ENCODE peak calls at places on chromosomes 3 and 15, in five cellular contexts. D is breast epithelium, O is cardiac muscle cell, A is A549, E is PC-9. Z is an unnamed sample. For H3K4me1, the result is how much of the 10 kb centered on the place peaks cover.

GRCh38 chr3:27094721-27095120 is 274.5 kb downstream of the NEK10 start:
- DNase-seq in D (no peak), O (no peak), A (no peak), E (no peak), Z (no peak)

GRCh38 chr3:141680620-141681389 is 57.3 kb upstream of the RNF7 start:
- DNase-seq in D (peak), O (peak), A (no peak), E (peak), Z (no peak)

GRCh38 chr3:18469775-18470174 is 44.6 kb upstream of the SATB1 start:
- DNase-seq in D (no peak), O (no peak), A (no peak), E (no peak), Z (no peak)

GRCh38 chr3:134136604-134137003 is 106.9 kb upstream of the SLCO2A1 start:
- DNase-seq in D (no peak), O (no peak), A (no peak), E (no peak), Z (no peak)

GRCh38 chr15:30991301-30992072 is at the start of gene MTMR10:
- DNase-seq in D (peak), O (peak), A (peak), E (peak), Z (peak)

GRCh38 chr3:176872771-176873209 is 324.5 kb downstream of the TBL1XR1 start:
- DNase-seq in D (peak), O (peak), A (no peak), E (peak), Z (peak)

GRCh38 chr3:171904829-171905228 is 61.7 kb downstream of the TMEM212 start:
- DNase-seq in D (no peak), O (no peak), A (no peak), E (no peak), Z (no peak)

GRCh38 chr15:45314960-45315359 is 62.9 kb downstream of the SLC28A2 start:
- DNase-seq in D (no peak), O (no peak), A (no peak), E (peak), Z (no peak)

GRCh38 chr15:71201471-71201870 is 86.2 kb downstream of the THSD4 start:
- DNase-seq in D (no peak), O (peak), A (no peak), E (no peak), Z (no peak)

GRCh38 chr3:116470589-116470988 is 25.3 kb upstream of the LSAMP start:
- DNase-seq in D (no peak), O (no peak), A (no peak), E (no peak), Z (no peak)

GRCh38 chr3:116469546-116469945 is 24.3 kb upstream of the LSAMP start:
- DNase-seq in D (no peak), O (no peak), A (no peak), E (no peak), Z (no peak)

GRCh38 chr3:116473602-116474001 is 28.3 kb upstream of the LSAMP start:
- DNase-seq in D (no peak), O (no peak), A (no peak), E (no peak), Z (no peak)

DNA sequence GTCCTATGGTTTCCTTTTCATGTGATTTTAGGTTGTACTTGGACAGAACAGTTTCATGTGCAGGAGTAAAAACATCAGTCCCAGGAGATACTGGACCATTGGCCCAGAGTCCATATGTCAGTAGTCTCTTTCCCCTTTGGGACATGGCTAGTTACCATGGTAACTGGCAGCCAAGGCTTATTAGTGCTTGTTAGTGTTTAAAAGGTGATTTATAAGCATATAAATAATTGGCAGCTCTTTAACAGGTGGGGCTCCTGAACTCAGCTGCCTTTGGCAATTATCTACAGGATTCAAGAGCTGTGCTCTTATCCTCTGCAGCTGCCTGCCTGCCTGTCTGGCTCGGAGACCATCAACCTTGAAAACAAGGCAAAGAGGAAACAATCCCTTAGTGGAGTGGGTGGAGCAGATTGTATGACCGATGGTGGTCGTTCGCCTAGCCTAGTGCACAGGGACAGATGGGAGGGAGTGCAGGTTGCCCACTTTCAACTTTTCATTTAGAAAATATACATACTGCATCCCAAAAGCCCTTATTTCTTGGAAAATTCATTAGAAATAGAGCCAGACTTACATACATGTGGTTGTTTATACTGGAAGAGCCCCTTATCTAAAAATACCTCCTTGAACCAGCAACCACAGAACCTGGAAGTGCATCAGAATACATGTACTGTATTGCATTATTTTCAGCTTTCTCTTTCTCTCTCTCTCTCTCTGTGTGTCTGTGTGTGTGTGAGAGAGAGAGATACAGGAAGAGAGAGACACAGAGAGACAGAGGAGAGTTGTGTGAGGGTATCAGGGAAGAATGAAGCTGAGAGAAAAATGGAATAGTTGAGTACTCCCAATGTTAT is 29.3 kb upstream of the LSAMP start:
- DNase-seq in D (no peak), O (peak), A (no peak), E (no peak), Z (no peak)
- H3K27ac ChIP-seq in D (no peak), O (no peak), A (no peak), E (no peak), Z (no peak)

DNA sequence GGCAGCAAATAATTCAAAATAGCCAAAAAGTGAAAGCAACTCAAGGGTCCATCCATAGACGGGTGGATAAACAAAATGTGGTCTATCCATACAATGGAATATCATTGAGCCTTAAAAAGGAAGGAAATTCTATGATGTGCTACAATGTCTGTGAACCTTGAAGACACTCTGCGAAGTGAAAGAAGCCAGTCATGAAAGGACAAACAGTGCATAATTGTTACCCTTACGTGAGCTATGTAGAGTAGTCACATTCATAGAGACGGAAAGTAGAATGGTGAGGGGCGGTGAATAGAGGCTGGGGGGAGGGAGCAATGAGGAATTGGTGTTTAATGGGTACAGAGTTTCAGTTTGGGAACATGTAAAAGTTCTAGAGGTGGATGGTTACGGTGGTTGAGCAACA is 18.1 kb downstream of the IGF1R start:
- DNase-seq in D (no peak), O (no peak), A (no peak), E (no peak), Z (no peak)
- H3K4me1 ChIP-seq in D (under half), O (under half), A (half or more), E (under half), Z (under half)

DNA sequence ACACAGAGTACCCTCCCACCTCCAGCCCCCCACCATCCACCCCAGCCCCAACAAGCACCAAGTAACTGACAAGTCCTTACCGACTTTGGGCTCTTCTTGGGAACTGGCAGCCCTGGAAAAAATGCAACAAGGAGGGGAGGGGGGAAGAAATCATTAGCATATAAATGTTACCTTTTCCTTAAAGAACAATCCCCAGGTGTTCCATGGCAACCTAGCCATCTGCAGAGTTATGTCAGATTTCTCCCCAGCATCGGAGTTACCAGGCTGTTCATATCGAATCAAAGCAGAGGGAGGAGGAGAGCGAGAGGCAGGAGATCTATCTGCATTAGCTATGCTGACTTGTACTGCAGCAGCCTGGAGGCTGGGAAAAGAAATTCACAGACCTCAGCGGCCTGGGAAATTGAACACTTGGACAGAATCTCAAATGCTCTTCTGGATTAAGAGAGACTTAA is 637.3 kb downstream of the MAGI1 start:
- DNase-seq in D (no peak), O (peak), A (no peak), E (no peak), Z (no peak)
- H3K27ac ChIP-seq in D (no peak), O (no peak), A (no peak), E (no peak), Z (no peak)

GRCh38 chr3:15633766-15634588 is 32.4 kb downstream of the BTD start:
- DNase-seq in D (no peak), O (no peak), A (no peak), E (peak), Z (peak)
- H3K4me1 ChIP-seq in D (under half), O (under half), A (half or more), E (half or more), Z (half or more)

DNA sequence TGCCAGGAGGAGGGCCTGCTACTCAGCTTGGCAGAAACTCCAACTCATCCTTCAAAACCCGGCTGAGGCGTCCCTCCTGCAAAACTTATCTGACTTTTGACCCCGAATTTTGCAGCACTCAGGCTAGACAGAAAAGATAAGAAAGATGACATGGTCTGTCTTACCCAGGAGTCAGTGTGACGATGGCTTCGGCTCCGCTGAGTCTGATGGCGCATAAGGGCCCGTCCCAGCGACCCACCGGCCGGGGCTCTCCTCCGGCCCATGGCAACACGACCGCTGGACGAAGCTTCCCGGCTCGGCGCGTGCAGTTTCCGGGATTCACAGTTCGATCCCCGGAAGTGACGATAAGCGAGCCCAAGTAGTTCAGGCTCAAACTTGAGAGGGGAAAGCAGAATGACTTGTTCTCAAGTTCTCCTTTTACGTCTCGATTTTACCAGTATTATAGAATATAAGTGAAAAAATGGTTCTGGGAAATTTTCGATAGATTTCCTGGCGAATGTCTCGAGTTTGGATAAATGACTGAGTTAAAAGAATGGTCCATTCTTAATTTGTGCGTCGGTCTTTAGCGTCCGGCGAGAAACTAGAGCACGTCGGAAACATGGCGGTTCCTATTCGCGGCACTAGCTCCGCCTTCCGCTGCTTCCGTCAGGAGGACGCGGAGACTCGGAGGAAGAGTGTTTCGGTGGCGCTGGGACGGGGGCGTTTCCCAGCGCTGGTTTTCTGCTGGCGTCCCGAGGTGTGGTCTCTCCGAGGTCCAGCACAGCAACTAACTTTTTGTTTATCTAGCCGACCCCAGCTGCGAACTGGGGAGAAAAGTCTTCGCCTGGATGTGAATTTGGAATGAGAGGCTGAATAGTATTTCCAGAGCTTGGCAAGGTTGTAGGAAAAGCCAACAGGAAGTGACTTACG is at the start of gene LSG1:
- DNase-seq in D (peak), O (peak), A (peak), E (peak), Z (peak)
- H3K27ac ChIP-seq in D (peak), O (peak), A (peak), E (peak), Z (peak)

GRCh38 chr3:46929324-46929723 is 47.2 kb downstream of the CCDC12 start:
- DNase-seq in D (peak), O (no peak), A (no peak), E (peak), Z (peak)
- H3K4me1 ChIP-seq in D (half or more), O (under half), A (half or more), E (half or more), Z (half or more)

GRCh38 chr15:39598186-39598850 is 17.4 kb downstream of the THBS1 start:
- DNase-seq in D (no peak), O (no peak), A (no peak), E (no peak), Z (no peak)
- H3K27ac ChIP-seq in D (no peak), O (peak), A (no peak), E (peak), Z (no peak)

GRCh38 chr3:66488492-66488891 is 12.3 kb downstream of the LRIG1 start:
- DNase-seq in D (no peak), O (no peak), A (no peak), E (no peak), Z (no peak)

GRCh38 chr3:66490984-66491383 is 9.8 kb downstream of the LRIG1 start:
- DNase-seq in D (no peak), O (no peak), A (no peak), E (no peak), Z (no peak)

GRCh38 chr3:66489115-66489514 is 11.7 kb downstream of the LRIG1 start:
- DNase-seq in D (no peak), O (no peak), A (no peak), E (no peak), Z (no peak)

GRCh38 chr3:66489577-66489976 is 11.2 kb downstream of the LRIG1 start:
- DNase-seq in D (no peak), O (no peak), A (no peak), E (no peak), Z (no peak)

DNA sequence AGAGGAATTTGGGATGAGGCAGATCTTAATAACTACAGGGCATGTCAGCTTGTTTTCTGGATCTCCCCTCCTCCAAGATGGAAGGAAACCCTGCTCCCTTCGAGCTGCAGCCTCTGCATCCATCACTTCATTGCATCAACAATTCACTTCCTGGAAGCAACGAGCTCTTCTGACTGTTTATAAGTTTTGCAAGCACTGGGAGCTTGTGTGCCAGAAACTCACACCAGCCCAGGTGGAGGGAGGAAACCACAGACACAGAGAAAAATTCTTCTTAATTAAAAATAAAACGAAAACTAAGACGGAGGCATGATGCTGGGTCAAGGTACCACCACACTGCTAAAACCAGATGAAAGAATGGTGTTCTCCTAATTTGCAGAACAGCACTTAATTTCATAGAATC is 10.6 kb downstream of the LRIG1 start:
- DNase-seq in D (peak), O (no peak), A (no peak), E (no peak), Z (no peak)
- H3K4me1 ChIP-seq in D (under half), O (half or more), A (under half), E (under half), Z (half or more)

GRCh38 chr15:51135276-51135675 is 40.6 kb upstream of the TNFAIP8L3 start:
- DNase-seq in D (peak), O (no peak), A (no peak), E (no peak), Z (no peak)

GRCh38 chr15:51144021-51144532 is 49.4 kb upstream of the TNFAIP8L3 start:
- DNase-seq in D (no peak), O (peak), A (peak), E (no peak), Z (no peak)

GRCh38 chr15:51137024-51137423 is 42.3 kb upstream of the TNFAIP8L3 start:
- DNase-seq in D (no peak), O (no peak), A (no peak), E (no peak), Z (no peak)

GRCh38 chr15:51134416-51135199 is 39.9 kb upstream of the TNFAIP8L3 start:
- DNase-seq in D (no peak), O (no peak), A (no peak), E (no peak), Z (no peak)

GRCh38 chr15:51139091-51139490 is 44.4 kb upstream of the TNFAIP8L3 start:
- DNase-seq in D (no peak), O (no peak), A (no peak), E (no peak), Z (no peak)
- H3K27ac ChIP-seq in D (no peak), O (no peak), A (no peak), E (no peak), Z (no peak)

GRCh38 chr3:52023860-52024764 is 28.4 kb upstream of the RPL29 start:
- DNase-seq in D (no peak), O (no peak), A (no peak), E (no peak), Z (no peak)

GRCh38 chr3:52021869-52022268 is 26.2 kb upstream of the RPL29 start:
- DNase-seq in D (no peak), O (peak), A (no peak), E (no peak), Z (no peak)

GRCh38 chr3:52020796-52021195 is 25.1 kb upstream of the RPL29 start:
- DNase-seq in D (no peak), O (no peak), A (no peak), E (no peak), Z (no peak)

GRCh38 chr3:52023101-52023770 is 27.5 kb upstream of the RPL29 start:
- DNase-seq in D (no peak), O (no peak), A (no peak), E (no peak), Z (no peak)

DNA sequence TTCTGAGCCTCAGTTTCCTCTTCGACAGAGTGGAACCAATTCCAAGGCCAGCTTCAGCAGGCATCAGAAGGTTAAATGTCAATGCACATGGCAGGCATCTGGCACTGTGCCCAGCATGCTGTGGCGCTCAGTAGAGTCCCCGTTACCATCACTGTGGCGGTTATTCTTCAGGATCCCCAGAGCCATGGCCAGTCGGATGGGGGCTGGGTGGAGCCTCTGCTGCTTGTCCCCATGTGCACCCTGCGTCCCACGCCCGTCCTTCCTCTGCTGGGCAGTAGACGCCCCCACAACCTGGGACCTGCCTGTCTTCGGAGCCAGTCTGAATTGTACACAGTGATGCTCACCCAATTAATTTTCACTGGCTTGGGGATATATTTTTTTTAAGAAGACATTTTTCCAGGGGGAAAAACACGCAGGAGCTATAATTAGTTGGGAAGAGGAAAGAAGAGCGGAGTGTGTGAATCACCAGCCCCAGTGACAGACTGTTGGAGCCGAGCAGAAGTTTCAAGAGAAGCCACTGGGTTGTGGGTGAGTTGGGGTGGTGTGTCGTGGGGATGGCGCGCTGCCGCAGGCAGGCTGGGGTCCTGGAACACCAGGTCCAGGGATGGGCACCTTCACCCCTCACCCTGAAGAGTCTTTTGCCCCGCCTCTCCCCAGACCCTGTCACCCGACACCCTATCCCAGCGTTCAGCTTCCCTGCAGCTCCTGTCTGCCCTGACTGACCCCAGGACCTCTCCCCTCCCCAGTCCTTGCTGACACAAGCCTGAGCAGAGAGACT is 26.8 kb upstream of the RPL29 start:
- DNase-seq in D (no peak), O (peak), A (no peak), E (no peak), Z (peak)
- H3K4me1 ChIP-seq in D (under half), O (half or more), A (under half), E (under half), Z (half or more)